ENCODE peak calls at places on chromosomes 4 and X, in five cellular contexts. J is hepatocyte, I is heart left ventricle, B is fibroblast of pulmonary artery, X is endodermal cell. M is an unnamed sample.

GRCh38 chr4:17613761-17614415 is 553 bp upstream of the MED28 start:
- DNase-seq in J (peak), I (no peak), B (peak), X (peak), M (peak)

GRCh38 chrX:150366951-150367545 is 3.9 kb downstream of the MAMLD1 start:
- DNase-seq in J (peak), I (no peak), B (peak), X (no peak), M (no peak)

GRCh38 chrX:129737921-129738320 is 858 bp upstream of the XPNPEP2 start:
- DNase-seq in J (no peak), I (no peak), B (no peak), X (no peak), M (peak)

GRCh38 chr4:177562859-177563258 is 120.6 kb upstream of the AGA start:
- DNase-seq in J (no peak), I (no peak), B (no peak), X (no peak), M (no peak)

GRCh38 chr4:17063870-17064269 is 165.4 kb upstream of the LDB2 start:
- DNase-seq in J (no peak), I (no peak), B (no peak), X (no peak), M (no peak)

GRCh38 chr4:3458371-3458770 is 4.7 kb upstream of the DOK7 start:
- DNase-seq in J (no peak), I (no peak), B (no peak), X (no peak), M (no peak)

GRCh38 chr4:158934996-158935669 is 166.3 kb downstream of the FNIP2 start:
- DNase-seq in J (no peak), I (no peak), B (no peak), X (no peak), M (no peak)

GRCh38 chrX:106177106-106177981 is 9.2 kb downstream of the PWWP3B start:
- DNase-seq in J (peak), I (peak), B (peak), X (peak), M (no peak)

GRCh38 chr4:160193787-160194186 is 1090.9 kb downstream of the RAPGEF2 start:
- DNase-seq in J (no peak), I (no peak), B (no peak), X (no peak), M (no peak)

GRCh38 chrX:51851507-51852085 is 41.8 kb upstream of the MAGED1 start:
- DNase-seq in J (no peak), I (no peak), B (no peak), X (no peak), M (no peak)

GRCh38 chr4:85744950-85745349 is 270.0 kb downstream of the ARHGAP24 start:
- DNase-seq in J (peak), I (no peak), B (no peak), X (no peak), M (no peak)

GRCh38 chrX:42748067-42748850 is 29.7 kb downstream of the PPP1R2C start:
- DNase-seq in J (no peak), I (no peak), B (peak), X (peak), M (no peak)

GRCh38 chr4:148514041-148514440 is 71.8 kb upstream of the NR3C2 start:
- DNase-seq in J (no peak), I (no peak), B (no peak), X (no peak), M (no peak)

GRCh38 chrX:45172890-45173289 is 27.8 kb downstream of the DIPK2B start:
- DNase-seq in J (peak), I (no peak), B (peak), X (no peak), M (peak)

GRCh38 chr4:41098093-41098492 is 116.2 kb downstream of the APBB2 start:
- DNase-seq in J (no peak), I (no peak), B (no peak), X (no peak), M (no peak)

GRCh38 chr4:147118523-147118922 is 172.9 kb upstream of the TTC29 start:
- DNase-seq in J (no peak), I (no peak), B (peak), X (no peak), M (no peak)

GRCh38 chr4:122052714-122053113 is 99.4 kb upstream of the BLTP1 start:
- DNase-seq in J (no peak), I (peak), B (no peak), X (no peak), M (no peak)

GRCh38 chrX:21657318-21658151 is 595 bp downstream of the KLHL34 start:
- DNase-seq in J (no peak), I (no peak), B (no peak), X (no peak), M (no peak)

GRCh38 chrX:115897956-115898355 is 272.6 kb upstream of the AGTR2 start:
- DNase-seq in J (no peak), I (no peak), B (no peak), X (no peak), M (no peak)

GRCh38 chr4:186149872-186150271 is 41.5 kb upstream of the CYP4V2 start:
- DNase-seq in J (peak), I (peak), B (peak), X (peak), M (peak)

GRCh38 chr4:93710847-93711430 is 117.6 kb upstream of the ATOH1 start:
- DNase-seq in J (no peak), I (no peak), B (no peak), X (peak), M (no peak)

GRCh38 chr4:94408549-94409374 is 43.0 kb upstream of the PDLIM5 start:
- DNase-seq in J (peak), I (no peak), B (peak), X (no peak), M (no peak)

GRCh38 chr4:99458911-99459447 is 23.8 kb upstream of the ADH7 start:
- DNase-seq in J (no peak), I (no peak), B (peak), X (no peak), M (no peak)

GRCh38 chr4:8847331-8847730 is 24.3 kb downstream of the HMX1 start:
- DNase-seq in J (no peak), I (no peak), B (no peak), X (peak), M (no peak)

GRCh38 chr4:101977096-101977495 is 186.6 kb downstream of the BANK1 start:
- DNase-seq in J (peak), I (no peak), B (peak), X (no peak), M (no peak)

GRCh38 chrX:134244043-134244442 is 7.1 kb downstream of the CCDC160 start:
- DNase-seq in J (no peak), I (no peak), B (peak), X (no peak), M (no peak)

GRCh38 chr4:156252300-156253016 is 298.8 kb upstream of the CTSO start:
- DNase-seq in J (no peak), I (no peak), B (peak), X (no peak), M (no peak)

GRCh38 chrX:95889279-95889678 is 795.4 kb upstream of the DIAPH2 start:
- DNase-seq in J (no peak), I (no peak), B (no peak), X (peak), M (no peak)

GRCh38 chrX:8971116-8971515 is 62.8 kb downstream of the FAM9B start:
- DNase-seq in J (peak), I (no peak), B (peak), X (no peak), M (peak)

GRCh38 chr4:150235317-150235716 is 157.1 kb downstream of the DCLK2 start:
- DNase-seq in J (no peak), I (no peak), B (no peak), X (peak), M (no peak)

GRCh38 chrX:85685843-85686242 is 306.4 kb upstream of the POF1B start:
- DNase-seq in J (no peak), I (no peak), B (no peak), X (no peak), M (no peak)

GRCh38 chrX:150200820-150201287 is 162.3 kb upstream of the MAMLD1 start:
- DNase-seq in J (peak), I (peak), B (peak), X (no peak), M (peak)

GRCh38 chr4:138952405-138952804 is 63.2 kb upstream of the NOCT start:
- DNase-seq in J (no peak), I (no peak), B (peak), X (no peak), M (no peak)

GRCh38 chr4:38873290-38873949 is 5.8 kb downstream of the FAM114A1 start:
- DNase-seq in J (no peak), I (no peak), B (no peak), X (no peak), M (peak)

GRCh38 chr4:150007512-150007911 is 70.7 kb upstream of the DCLK2 start:
- DNase-seq in J (no peak), I (no peak), B (peak), X (no peak), M (no peak)

GRCh38 chr4:38993683-38994082 is 38.5 kb downstream of the TMEM156 start:
- DNase-seq in J (no peak), I (no peak), B (no peak), X (no peak), M (no peak)

GRCh38 chrX:53798281-53798680 is 111.8 kb upstream of the HUWE1 start:
- DNase-seq in J (no peak), I (no peak), B (no peak), X (no peak), M (no peak)

GRCh38 chr4:105060628-105061027 is 86.0 kb upstream of the TET2 start:
- DNase-seq in J (no peak), I (no peak), B (peak), X (no peak), M (peak)
- H3K4me3 ChIP-seq in J (no peak), I (peak), B (no peak), X (no peak), M (no peak)

GRCh38 chr4:73661646-73662119 is 41.4 kb upstream of the RASSF6 start:
- DNase-seq in J (no peak), I (no peak), B (peak), X (no peak), M (no peak)
- TF ChIP-seq CTCF in J (no peak), I (no peak), B (peak), X (no peak), M (no peak)

DNA sequence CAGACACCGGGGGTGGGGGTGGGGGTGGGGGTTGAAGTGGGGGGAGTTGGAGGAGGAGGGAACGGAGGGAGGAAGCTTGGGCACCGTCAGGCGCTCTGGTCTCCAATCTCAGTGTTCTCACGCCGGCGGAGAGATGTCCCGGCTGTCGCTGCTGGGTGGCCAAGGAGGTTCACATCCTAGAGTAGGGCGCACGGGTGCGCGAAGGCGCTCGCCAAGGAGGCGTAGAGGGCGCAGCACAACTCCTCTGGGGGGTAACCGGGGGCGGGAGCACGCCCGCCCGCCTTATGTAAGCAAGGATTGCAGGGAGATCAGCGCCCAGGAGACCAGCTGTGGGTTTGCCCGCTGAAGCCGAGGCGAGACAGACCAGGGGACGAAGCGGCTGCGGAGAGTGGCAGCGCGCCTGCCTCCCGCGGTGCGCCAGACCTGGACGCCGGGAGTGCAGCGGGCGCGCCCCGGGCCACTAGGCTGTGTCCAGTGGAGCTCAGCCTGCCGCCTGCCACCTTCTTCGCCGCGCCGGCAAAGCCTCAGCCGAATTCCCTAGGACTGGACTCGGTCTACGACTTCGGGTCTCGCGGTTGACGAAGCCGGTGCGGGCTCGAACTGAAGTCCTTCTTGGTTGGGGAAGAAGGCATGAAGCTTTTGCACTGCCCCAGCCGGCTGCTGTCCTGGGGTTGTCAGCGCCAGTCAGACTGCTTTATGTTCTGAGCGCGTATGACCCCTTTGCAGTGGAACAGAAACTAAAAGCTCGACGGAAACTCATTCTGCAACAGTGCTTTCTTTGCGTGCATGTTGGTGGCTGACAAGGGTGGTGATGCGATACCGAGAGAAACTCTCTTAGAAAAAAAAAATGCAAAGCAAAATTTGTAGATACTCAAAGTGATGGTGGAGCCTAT is 719 bp upstream of the UNC5C start:
- DNase-seq in J (peak), I (peak), B (peak), X (peak), M (peak)
- H3K4me3 ChIP-seq in J (peak), I (peak), B (peak), X (peak), M (peak)

GRCh38 chr4:112651641-112652040 is 14.7 kb downstream of the LARP7 start:
- DNase-seq in J (no peak), I (no peak), B (no peak), X (no peak), M (no peak)
- TF ChIP-seq CTCF in J (no peak), I (no peak), B (no peak), X (no peak), M (no peak)

GRCh38 chr4:69760455-69760854 is at the start of gene SULT1B1:
- DNase-seq in J (peak), I (no peak), B (peak), X (no peak), M (peak)
- H3K4me3 ChIP-seq in J (peak), I (peak), B (peak), X (no peak), M (no peak)

GRCh38 chrX:75655627-75656026 is 129.4 kb downstream of the MAGEE2 start:
- DNase-seq in J (no peak), I (no peak), B (no peak), X (no peak), M (no peak)
- TF ChIP-seq CTCF in J (no peak), I (no peak), B (no peak), X (peak), M (no peak)